ENCODE peak calls at places on chromosomes 13 and 19, in six cellular contexts. M, V, X, S, D and K are unnamed samples. For H3K4me1, the result is how much of the 10 kb centered on the place peaks cover.

GRCh38 chr13:59399513-59399912 is 764.2 kb downstream of the DIAPH3 start:
- ATAC-seq in V (no peak), M (no peak), S (no peak), X (no peak), D (no peak), K (no peak)

GRCh38 chr19:4390017-4390861 is 10.1 kb downstream of the SH3GL1 start:
- ATAC-seq in M (no peak), X (no peak), D (peak), S (peak), V (peak), K (peak)

GRCh38 chr19:39843919-39844793 is 2.0 kb downstream of the FBL start:
- ATAC-seq in D (no peak), M (no peak), S (no peak), X (no peak), V (no peak), K (no peak)

GRCh38 chr13:48626077-48626449 is 27.7 kb upstream of the CYSLTR2 start:
- ATAC-seq in D (peak), V (no peak), S (no peak), X (peak), M (no peak), K (no peak)

GRCh38 chr13:21117104-21117809 is 55.9 kb upstream of the LATS2 start:
- ATAC-seq in X (no peak), D (peak), V (no peak), M (no peak), S (no peak), K (no peak)

GRCh38 chr13:106102776-106103175 is 432.7 kb downstream of the EFNB2 start:
- ATAC-seq in X (no peak), M (no peak), D (no peak), V (no peak), S (no peak), K (no peak)

GRCh38 chr13:42876810-42877550 is 95.6 kb downstream of the FAM216B start:
- ATAC-seq in D (no peak), V (no peak), M (no peak), X (no peak), S (no peak), K (no peak)

GRCh38 chr13:60261432-60262351 is 98.0 kb upstream of the DIAPH3 start:
- ATAC-seq in S (peak), V (no peak), D (no peak), X (peak), M (no peak), K (no peak)

GRCh38 chr13:52371736-52372247 is 34.2 kb downstream of the THSD1 start:
- ATAC-seq in S (no peak), M (peak), V (no peak), D (peak), X (no peak), K (no peak)

GRCh38 chr19:2944775-2945574 is at the start of gene ZNF77:
- ATAC-seq in M (peak), D (peak), X (peak), S (peak), V (peak), K (peak)

GRCh38 chr19:47681388-47681787 is 31.8 kb upstream of the EHD2 start:
- ATAC-seq in X (no peak), M (peak), V (no peak), S (no peak), D (no peak), K (no peak)

GRCh38 chr13:79492313-79492798 is 11.4 kb downstream of the NDFIP2 start:
- ATAC-seq in X (peak), D (no peak), V (no peak), S (peak), M (no peak), K (no peak)

GRCh38 chr13:73943137-73943964 is 190.9 kb downstream of the KLF12 start:
- ATAC-seq in V (no peak), S (no peak), X (no peak), D (no peak), M (no peak), K (no peak)

GRCh38 chr13:53138369-53139036 is 109.9 kb downstream of the OLFM4 start:
- ATAC-seq in M (no peak), D (no peak), V (no peak), S (no peak), X (no peak), K (peak)

GRCh38 chr13:94710881-94711560 is 1.3 kb downstream of the SOX21 start:
- ATAC-seq in S (peak), M (peak), X (peak), V (no peak), D (peak), K (no peak)

GRCh38 chr13:32511482-32511881 is 27.1 kb downstream of the N4BP2L2 start:
- ATAC-seq in D (no peak), M (no peak), V (no peak), S (no peak), X (no peak), K (no peak)

GRCh38 chr13:48043789-48044503 is 6.4 kb downstream of the NUDT15 start:
- ATAC-seq in D (no peak), M (no peak), S (no peak), X (no peak), V (no peak), K (no peak)

GRCh38 chr19:11288349-11288748 is 7.6 kb upstream of the TSPAN16 start:
- ATAC-seq in V (no peak), S (no peak), D (peak), M (peak), X (peak), K (no peak)

GRCh38 chr19:54792814-54793213 is 10.6 kb upstream of the KIR2DL4 start:
- ATAC-seq in S (no peak), M (no peak), V (no peak), X (no peak), D (no peak), K (no peak)

GRCh38 chr13:104357174-104357573 is 1291.0 kb upstream of the SLC10A2 start:
- ATAC-seq in M (no peak), D (no peak), S (peak), X (no peak), V (no peak), K (no peak)

GRCh38 chr19:1112254-1113208 is 8.7 kb downstream of the GPX4 start:
- ATAC-seq in D (no peak), V (peak), M (peak), X (peak), S (peak), K (peak)

GRCh38 chr13:35723820-35724219 is 247.3 kb upstream of the MAB21L1 start:
- ATAC-seq in M (no peak), D (peak), X (no peak), S (no peak), V (no peak), K (peak)

GRCh38 chr19:39951686-39952085 is 17.3 kb upstream of the FCGBP start:
- ATAC-seq in S (no peak), X (no peak), M (no peak), D (no peak), V (no peak), K (no peak)

GRCh38 chr13:42494157-42494556 is 79.8 kb upstream of the TNFSF11 start:
- ATAC-seq in X (no peak), M (no peak), V (no peak), S (no peak), D (no peak), K (no peak)

GRCh38 chr13:94696171-94696570 is 16.2 kb downstream of the SOX21 start:
- ATAC-seq in V (no peak), D (no peak), S (no peak), X (no peak), M (no peak), K (no peak)

GRCh38 chr19:4327877-4328242 is 10.8 kb downstream of the STAP2 start:
- ATAC-seq in D (peak), X (peak), V (peak), S (peak), M (peak), K (peak)

GRCh38 chr13:113016526-113017295 is 47.7 kb downstream of the MCF2L start:
- ATAC-seq in V (no peak), S (peak), D (no peak), X (no peak), M (no peak), K (no peak)

GRCh38 chr13:113013303-113013702 is 44.3 kb downstream of the MCF2L start:
- ATAC-seq in X (no peak), S (no peak), V (no peak), D (no peak), M (no peak), K (no peak)

GRCh38 chr13:113014752-113015745 is 46.0 kb downstream of the MCF2L start:
- ATAC-seq in X (no peak), S (no peak), D (no peak), M (no peak), V (no peak), K (no peak)

GRCh38 chr13:113015826-113016525 is 47.0 kb downstream of the MCF2L start:
- ATAC-seq in S (no peak), D (no peak), V (no peak), M (no peak), X (no peak), K (no peak)

GRCh38 chr13:113013878-113014751 is 45.1 kb downstream of the MCF2L start:
- ATAC-seq in S (no peak), M (no peak), D (no peak), X (no peak), V (no peak), K (no peak)
- TF ChIP-seq POLR2AphosphoS5 in S (no peak), M (no peak), D (no peak), X (no peak), V (no peak), K (no peak)

GRCh38 chr13:31012285-31013024 is 80.0 kb downstream of the TEX26 start:
- ATAC-seq in M (peak), D (no peak), X (no peak), S (peak), V (no peak), K (no peak)
- TF ChIP-seq CTCF in M (peak), D (peak), X (peak), S (peak), V (no peak), K (peak)

GRCh38 chr19:38733493-38734175 is 10.6 kb downstream of the CAPN12 start:
- ATAC-seq in S (no peak), V (no peak), M (peak), D (peak), X (no peak), K (no peak)

GRCh38 chr19:38736036-38736412 is 8.2 kb downstream of the CAPN12 start:
- ATAC-seq in D (peak), M (peak), V (no peak), X (peak), S (peak), K (peak)

GRCh38 chr19:38734176-38734425 is 10.2 kb downstream of the CAPN12 start:
- ATAC-seq in M (no peak), S (no peak), X (no peak), V (no peak), D (peak), K (no peak)

GRCh38 chr19:38735257-38735686 is 9.0 kb downstream of the CAPN12 start:
- ATAC-seq in V (no peak), S (peak), X (peak), D (peak), M (peak), K (no peak)

DNA sequence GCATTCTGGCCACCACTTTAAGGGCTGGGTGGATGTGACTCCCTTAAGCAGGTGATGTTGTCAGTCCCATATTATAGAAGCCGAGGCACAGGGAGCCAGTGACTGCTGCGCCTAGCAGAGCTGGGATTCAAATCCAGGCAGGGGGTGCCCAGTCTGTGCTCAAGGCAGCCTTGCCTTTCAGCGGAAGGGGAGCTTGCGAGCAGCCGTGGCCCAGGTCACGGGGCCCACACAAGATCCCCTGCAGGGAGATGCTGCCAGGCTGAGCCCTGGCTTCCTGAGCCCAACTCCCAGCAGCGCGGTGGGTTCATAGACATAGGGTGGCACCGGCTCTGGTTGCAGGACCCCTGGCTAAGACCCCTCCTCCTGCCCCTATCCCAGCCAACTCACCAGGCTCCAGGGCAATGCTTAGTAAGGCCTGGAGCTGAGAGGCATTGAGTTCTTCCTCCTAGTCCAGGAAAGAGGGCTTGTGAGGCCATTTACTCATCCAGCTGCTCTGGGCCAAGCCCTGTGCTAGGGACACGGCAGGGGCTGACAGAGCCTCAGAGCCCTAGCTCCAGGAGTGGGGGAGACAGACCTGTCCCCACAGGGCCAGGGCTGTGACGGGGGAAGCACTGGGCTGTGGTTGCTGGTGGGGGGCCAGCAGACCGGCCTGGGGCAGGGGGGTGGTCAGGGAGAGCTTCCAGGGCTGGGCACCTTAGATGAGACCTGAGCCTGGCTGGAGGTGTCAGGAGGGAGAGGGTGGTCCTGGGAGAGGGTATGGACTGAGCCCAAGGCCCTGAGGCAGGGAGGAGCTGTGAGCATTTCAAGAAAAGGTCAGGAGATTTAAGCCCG is 9.6 kb downstream of the CAPN12 start:
- ATAC-seq in D (peak), M (no peak), S (peak), V (no peak), X (no peak), K (no peak)
- H3K4me1 ChIP-seq in D (half or more), M (under half), S (under half), V (half or more), X (under half), K (under half)

DNA sequence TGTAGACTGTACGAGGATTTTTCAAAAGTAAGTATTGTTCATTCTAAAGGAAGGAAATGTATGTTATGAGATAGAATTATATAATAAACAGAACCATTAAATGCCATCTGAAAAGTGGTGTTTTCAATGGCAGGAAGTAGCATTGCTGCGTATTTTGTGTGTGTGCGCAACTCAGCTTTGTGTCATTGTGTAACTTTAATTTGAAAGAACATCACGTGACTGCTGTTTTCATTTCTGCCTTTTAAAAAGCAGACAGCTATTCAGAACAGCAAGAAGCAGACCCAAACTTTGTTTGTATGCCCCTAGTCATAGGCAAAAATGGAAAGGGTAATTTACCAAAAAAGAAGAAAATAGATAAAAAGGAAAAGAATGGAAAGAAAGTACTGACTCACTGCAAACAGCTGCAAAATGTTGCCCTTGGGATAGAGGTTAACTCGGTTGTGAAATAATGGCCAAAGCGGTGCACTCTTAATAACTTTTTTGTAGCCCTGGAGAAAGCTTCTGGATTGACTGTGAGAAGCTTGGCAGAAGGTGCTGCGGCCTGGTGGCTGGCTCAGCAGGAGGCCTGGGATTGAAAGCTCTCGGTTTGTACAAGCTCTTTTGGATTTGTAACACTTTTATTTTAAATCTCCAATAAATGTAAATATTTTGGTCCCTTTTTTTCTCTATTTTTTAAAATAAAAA is 97.3 kb downstream of the GGACT start:
- ATAC-seq in D (no peak), S (no peak), M (no peak), X (no peak), V (no peak), K (peak)
- TF ChIP-seq POLR2AphosphoS5 in D (no peak), S (no peak), M (no peak), X (no peak), V (no peak), K (peak)

DNA sequence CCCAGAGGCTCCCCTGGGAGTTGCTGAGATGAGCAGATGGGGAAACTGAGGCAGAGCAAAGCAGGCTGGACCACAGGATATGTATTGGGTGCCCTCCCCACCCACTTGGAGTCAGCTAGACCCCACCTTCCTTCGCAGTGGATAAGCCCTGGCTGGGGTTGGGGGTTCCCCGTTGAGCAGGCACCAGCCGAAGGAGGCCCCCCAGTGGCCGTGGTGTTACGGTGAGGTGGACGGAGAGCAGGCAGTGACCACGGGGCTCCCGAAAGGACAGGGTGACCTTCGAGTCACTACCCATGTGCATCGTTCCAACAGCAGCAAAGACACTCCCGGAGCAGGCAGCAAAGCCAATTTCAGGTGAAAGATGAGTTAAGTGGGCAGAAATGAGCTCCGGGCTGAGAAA is 62.4 kb upstream of the ADGRE5 start:
- ATAC-seq in D (peak), M (peak), X (peak), S (peak), V (peak), K (no peak)
- TF ChIP-seq CTCF in D (peak), M (peak), X (peak), S (peak), V (no peak), K (no peak)

GRCh38 chr13:113980489-113981064 is 6.7 kb upstream of the C13orf46 start:
- ATAC-seq in D (no peak), M (no peak), S (no peak), V (no peak), X (no peak), K (no peak)
- H3K4me1 ChIP-seq in D (under half), M (under half), S (under half), V (under half), X (under half), K (under half)

GRCh38 chr19:18292810-18293641 is 11.6 kb upstream of the JUND start:
- ATAC-seq in M (peak), D (peak), S (peak), X (peak), V (peak), K (peak)
- TF ChIP-seq POLR2AphosphoS5 in M (peak), D (no peak), S (peak), X (no peak), V (peak), K (peak)

GRCh38 chr19:44757735-44758505 is 9.4 kb downstream of the BCL3 start:
- ATAC-seq in X (no peak), M (no peak), D (no peak), S (peak), V (peak), K (peak)
- TF ChIP-seq CTCF in X (no peak), M (no peak), D (no peak), S (no peak), V (peak), K (peak)